ENCODE peak calls at places on chromosomes 1 and 21, in four cellular contexts. One of them, this sample, is unnamed.

GRCh38 chr1:89719502-89720306 is 86.8 kb downstream of the LRRC8C start:
- DNase-seq in AG09309: no peak
- DNase-seq in lower leg skin: no peak
- DNase-seq in Peyer's patch: no peak
- DNase-seq in this sample: peak

GRCh38 chr1:169618367-169618766 is 11.6 kb downstream of the SELP start:
- DNase-seq in AG09309: no peak
- DNase-seq in lower leg skin: no peak
- DNase-seq in Peyer's patch: no peak
- DNase-seq in this sample: no peak

GRCh38 chr1:87803395-87803794 is 474.7 kb downstream of the LMO4 start:
- DNase-seq in AG09309: no peak
- DNase-seq in lower leg skin: no peak
- DNase-seq in Peyer's patch: no peak
- DNase-seq in this sample: no peak

GRCh38 chr21:38944903-38945302 is 139.2 kb downstream of the ETS2 start:
- DNase-seq in AG09309: no peak
- DNase-seq in lower leg skin: no peak
- DNase-seq in Peyer's patch: peak
- DNase-seq in this sample: no peak

GRCh38 chr1:208038303-208038702 is 127.4 kb upstream of the CD34 start:
- DNase-seq in AG09309: no peak
- DNase-seq in lower leg skin: no peak
- DNase-seq in Peyer's patch: no peak
- DNase-seq in this sample: no peak

GRCh38 chr21:35635994-35636393 is 424.3 kb downstream of the SETD4 start:
- DNase-seq in AG09309: no peak
- DNase-seq in lower leg skin: no peak
- DNase-seq in Peyer's patch: no peak
- DNase-seq in this sample: no peak

GRCh38 chr1:155309423-155310021 is 856 bp downstream of the FDPS start:
- DNase-seq in AG09309: no peak
- DNase-seq in lower leg skin: no peak
- DNase-seq in Peyer's patch: peak
- DNase-seq in this sample: no peak

GRCh38 chr21:14863745-14864210 is 201.0 kb downstream of the NRIP1 start:
- DNase-seq in AG09309: no peak
- DNase-seq in lower leg skin: no peak
- DNase-seq in Peyer's patch: no peak
- DNase-seq in this sample: no peak

GRCh38 chr1:16032388-16033100 is 10.7 kb downstream of the CLCNKA start:
- DNase-seq in AG09309: peak
- DNase-seq in lower leg skin: peak
- DNase-seq in Peyer's patch: peak
- DNase-seq in this sample: peak

GRCh38 chr1:6581561-6582305 is 1.9 kb downstream of the ZBTB48 start:
- DNase-seq in AG09309: no peak
- DNase-seq in lower leg skin: no peak
- DNase-seq in Peyer's patch: no peak
- DNase-seq in this sample: peak

GRCh38 chr1:43273708-43274107 is 3.9 kb downstream of the TMEM125 start:
- DNase-seq in AG09309: no peak
- DNase-seq in lower leg skin: peak
- DNase-seq in Peyer's patch: peak
- DNase-seq in this sample: no peak

GRCh38 chr1:47697616-47698335 is 259.9 kb downstream of the FOXD2 start:
- DNase-seq in AG09309: no peak
- DNase-seq in lower leg skin: peak
- DNase-seq in Peyer's patch: no peak
- DNase-seq in this sample: no peak

GRCh38 chr1:26555550-26555981 is 26.0 kb downstream of the RPS6KA1 start:
- DNase-seq in AG09309: no peak
- DNase-seq in lower leg skin: no peak
- DNase-seq in Peyer's patch: no peak
- DNase-seq in this sample: no peak

GRCh38 chr1:154453577-154454352 is 48.3 kb upstream of the TDRD10 start:
- DNase-seq in AG09309: no peak
- DNase-seq in lower leg skin: no peak
- DNase-seq in Peyer's patch: no peak
- DNase-seq in this sample: no peak

GRCh38 chr1:104921552-104921951 is 1171.9 kb downstream of the AMY1C start:
- DNase-seq in AG09309: no peak
- DNase-seq in lower leg skin: no peak
- DNase-seq in Peyer's patch: no peak
- DNase-seq in this sample: no peak

GRCh38 chr1:18010945-18011344 is 96.7 kb upstream of the IGSF21 start:
- DNase-seq in AG09309: no peak
- DNase-seq in lower leg skin: no peak
- DNase-seq in Peyer's patch: no peak
- DNase-seq in this sample: no peak

GRCh38 chr1:177053648-177054047 is 110.9 kb downstream of the ASTN1 start:
- DNase-seq in AG09309: no peak
- DNase-seq in lower leg skin: no peak
- DNase-seq in Peyer's patch: no peak
- DNase-seq in this sample: no peak

GRCh38 chr21:26811031-26811430 is 34.2 kb downstream of the ADAMTS1 start:
- DNase-seq in AG09309: no peak
- DNase-seq in lower leg skin: no peak
- DNase-seq in Peyer's patch: no peak
- DNase-seq in this sample: no peak

GRCh38 chr1:7857000-7857399 is 4.1 kb upstream of the UTS2 start:
- DNase-seq in AG09309: no peak
- DNase-seq in lower leg skin: no peak
- DNase-seq in Peyer's patch: no peak
- DNase-seq in this sample: no peak

GRCh38 chr1:203425668-203425999 is 50.0 kb upstream of the PRELP start:
- DNase-seq in AG09309: no peak
- DNase-seq in lower leg skin: peak
- DNase-seq in Peyer's patch: no peak
- DNase-seq in this sample: no peak

GRCh38 chr1:39130297-39130696 is 74.2 kb upstream of the MACF1 start:
- DNase-seq in AG09309: peak
- DNase-seq in lower leg skin: no peak
- DNase-seq in Peyer's patch: no peak
- DNase-seq in this sample: no peak

GRCh38 chr1:67019600-67020136 is 34.3 kb downstream of the SLC35D1 start:
- DNase-seq in AG09309: peak
- DNase-seq in lower leg skin: no peak
- DNase-seq in Peyer's patch: no peak
- DNase-seq in this sample: no peak

DNA sequence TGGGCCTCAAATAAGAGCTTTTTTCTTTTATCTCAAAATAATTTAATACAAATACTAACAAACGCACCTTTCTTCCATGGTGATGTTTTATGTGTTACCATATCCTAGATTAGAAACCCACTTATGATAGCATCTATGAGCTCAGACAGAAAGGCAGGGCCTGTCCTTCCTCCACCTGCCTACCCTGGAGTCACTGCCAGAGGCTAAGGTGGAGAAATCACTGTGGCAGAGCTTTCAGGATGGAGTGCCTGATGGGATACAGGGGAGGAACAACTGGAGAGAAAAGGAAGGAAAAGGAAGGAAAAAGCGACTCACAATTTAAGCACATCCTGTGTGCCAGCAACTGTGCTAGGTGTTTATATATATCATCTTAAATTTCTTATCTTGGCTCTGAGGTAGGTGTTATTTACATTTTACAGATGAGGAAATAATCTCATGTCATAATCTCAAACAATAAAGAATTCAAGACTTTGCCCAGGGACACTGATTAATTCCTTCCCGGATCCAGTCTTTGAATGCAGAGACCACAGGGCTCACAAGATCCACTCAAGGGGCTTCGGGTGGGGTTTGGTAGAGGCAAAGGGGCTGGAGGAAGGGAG is 45.4 kb downstream of the RCAN1 start:
- DNase-seq in AG09309: no peak
- DNase-seq in lower leg skin: no peak
- DNase-seq in Peyer's patch: no peak
- DNase-seq in this sample: no peak
- TF ChIP-seq CTCF in AG09309: no peak
- TF ChIP-seq CTCF in lower leg skin: no peak
- TF ChIP-seq CTCF in Peyer's patch: no peak
- TF ChIP-seq CTCF in this sample: no peak

GRCh38 chr1:72845342-72845741 is 563.0 kb upstream of the NEGR1 start:
- DNase-seq in AG09309: no peak
- DNase-seq in lower leg skin: no peak
- DNase-seq in Peyer's patch: no peak
- DNase-seq in this sample: no peak
- TF ChIP-seq CTCF in AG09309: peak
- TF ChIP-seq CTCF in lower leg skin: no peak
- TF ChIP-seq CTCF in Peyer's patch: no peak
- TF ChIP-seq CTCF in this sample: no peak

DNA sequence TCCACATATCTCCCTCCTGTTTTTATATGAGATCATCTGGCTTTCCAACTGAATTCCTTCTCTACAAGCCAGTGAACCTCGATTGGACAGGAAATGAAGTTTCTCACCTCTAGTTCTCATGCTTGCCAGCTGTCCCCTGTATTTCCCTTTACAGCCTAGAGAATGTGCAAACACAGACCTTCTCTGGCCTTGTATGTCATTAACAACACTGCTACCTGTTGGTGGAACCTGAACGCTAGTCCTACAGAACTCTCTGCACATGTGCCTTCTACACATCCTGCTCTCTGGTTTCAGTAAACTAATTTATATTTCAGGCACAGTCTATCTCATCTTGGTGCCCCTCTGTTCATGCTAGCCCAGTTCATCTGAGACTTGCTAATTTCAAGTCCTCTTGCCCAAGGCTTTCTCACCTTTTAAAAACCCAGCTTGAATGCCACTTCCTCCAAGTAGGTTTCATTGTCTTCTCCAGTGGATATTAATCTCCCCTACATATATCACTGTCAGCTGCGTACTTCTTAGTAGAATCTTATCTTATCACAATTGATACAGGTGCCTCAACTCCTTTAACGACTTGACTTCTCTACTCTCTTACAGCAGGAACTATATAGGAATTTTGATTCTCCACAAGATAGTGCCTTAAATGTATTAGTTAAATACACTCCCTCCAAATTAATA is 549.9 kb downstream of the PLPP3 start:
- DNase-seq in AG09309: no peak
- DNase-seq in lower leg skin: no peak
- DNase-seq in Peyer's patch: no peak
- DNase-seq in this sample: no peak
- TF ChIP-seq CTCF in AG09309: no peak
- TF ChIP-seq CTCF in lower leg skin: no peak
- TF ChIP-seq CTCF in Peyer's patch: no peak
- TF ChIP-seq CTCF in this sample: no peak

GRCh38 chr1:186244825-186245224 is 130.2 kb downstream of the TPR start:
- DNase-seq in AG09309: no peak
- DNase-seq in lower leg skin: no peak
- DNase-seq in Peyer's patch: no peak
- DNase-seq in this sample: no peak
- TF ChIP-seq CTCF in AG09309: no peak
- TF ChIP-seq CTCF in lower leg skin: no peak
- TF ChIP-seq CTCF in Peyer's patch: no peak
- TF ChIP-seq CTCF in this sample: no peak

DNA sequence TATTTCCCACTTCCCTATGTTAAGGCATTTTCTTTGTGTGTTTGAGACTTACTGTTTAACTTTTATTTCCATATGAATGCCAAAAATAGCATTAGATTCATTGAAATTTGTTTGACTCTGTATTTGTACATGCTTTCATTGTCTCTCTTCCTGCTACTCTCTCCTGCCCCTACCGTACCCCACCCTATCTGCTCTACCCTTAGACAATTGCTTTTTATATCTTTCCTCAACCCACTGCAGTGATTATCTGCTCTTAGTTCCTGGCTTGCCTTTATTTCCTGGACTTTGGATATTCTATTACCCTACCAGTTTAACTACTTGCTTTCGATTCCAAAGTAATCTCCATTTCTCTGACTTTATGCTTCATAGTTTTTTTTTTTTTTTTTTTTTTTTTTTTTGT is 10.5 kb downstream of the RAVER2 start:
- DNase-seq in AG09309: no peak
- DNase-seq in lower leg skin: no peak
- DNase-seq in Peyer's patch: no peak
- DNase-seq in this sample: no peak
- TF ChIP-seq CTCF in AG09309: no peak
- TF ChIP-seq CTCF in lower leg skin: no peak
- TF ChIP-seq CTCF in Peyer's patch: no peak
- TF ChIP-seq CTCF in this sample: no peak

GRCh38 chr1:46532498-46533178 is 18.8 kb downstream of the KNCN start:
- DNase-seq in AG09309: no peak
- DNase-seq in lower leg skin: no peak
- DNase-seq in Peyer's patch: peak
- DNase-seq in this sample: peak
- TF ChIP-seq CTCF in AG09309: peak
- TF ChIP-seq CTCF in lower leg skin: no peak
- TF ChIP-seq CTCF in Peyer's patch: peak
- TF ChIP-seq CTCF in this sample: peak